ENCODE peak calls at places on chromosomes 4 and X, in seven cellular contexts. One of them, this sample, is unnamed.

GRCh38 chrX:49209434-49210251 is 9.7 kb upstream of the SYP start:
- DNase-seq in H9: peak
- DNase-seq in H1: no peak
- DNase-seq in trophoblast cell: no peak
- DNase-seq in neuronal stem cell: no peak
- DNase-seq in mesenchymal stem cell: no peak
- DNase-seq in IMR-90: no peak
- DNase-seq in this sample: peak

GRCh38 chr4:168880811-168881595 is 129.1 kb downstream of the CBR4 start:
- DNase-seq in H1: no peak
- DNase-seq in neuronal stem cell: no peak
- DNase-seq in H9: no peak
- DNase-seq in IMR-90: no peak
- DNase-seq in mesenchymal stem cell: peak
- DNase-seq in trophoblast cell: peak
- DNase-seq in this sample: no peak

GRCh38 chr4:7415927-7416686 is 18.6 kb downstream of the PSAPL1 start:
- DNase-seq in H1: no peak
- DNase-seq in IMR-90: no peak
- DNase-seq in trophoblast cell: no peak
- DNase-seq in neuronal stem cell: no peak
- DNase-seq in H9: peak
- DNase-seq in mesenchymal stem cell: no peak
- DNase-seq in this sample: no peak

GRCh38 chrX:24428518-24428917 is 36.6 kb upstream of the PDK3 start:
- DNase-seq in H1: no peak
- DNase-seq in H9: no peak
- DNase-seq in IMR-90: no peak
- DNase-seq in trophoblast cell: no peak
- DNase-seq in mesenchymal stem cell: no peak
- DNase-seq in neuronal stem cell: no peak
- DNase-seq in this sample: no peak

GRCh38 chr4:183118141-183118540 is 19.1 kb downstream of the WWC2 start:
- DNase-seq in IMR-90: no peak
- DNase-seq in neuronal stem cell: no peak
- DNase-seq in H1: no peak
- DNase-seq in mesenchymal stem cell: no peak
- DNase-seq in trophoblast cell: no peak
- DNase-seq in H9: no peak
- DNase-seq in this sample: no peak

GRCh38 chrX:149715468-149715867 is 3.6 kb downstream of the MAGEA11 start:
- DNase-seq in trophoblast cell: no peak
- DNase-seq in neuronal stem cell: no peak
- DNase-seq in H9: no peak
- DNase-seq in H1: no peak
- DNase-seq in IMR-90: no peak
- DNase-seq in mesenchymal stem cell: no peak
- DNase-seq in this sample: no peak

GRCh38 chr4:165656829-165657467 is 216.1 kb upstream of the TLL1 start:
- DNase-seq in mesenchymal stem cell: no peak
- DNase-seq in H9: no peak
- DNase-seq in IMR-90: no peak
- DNase-seq in H1: peak
- DNase-seq in neuronal stem cell: peak
- DNase-seq in trophoblast cell: no peak
- DNase-seq in this sample: no peak

GRCh38 chr4:180925800-180926199 is 1317.4 kb upstream of the TENM3 start:
- DNase-seq in trophoblast cell: peak
- DNase-seq in IMR-90: peak
- DNase-seq in H1: no peak
- DNase-seq in mesenchymal stem cell: no peak
- DNase-seq in H9: no peak
- DNase-seq in neuronal stem cell: no peak
- DNase-seq in this sample: no peak

GRCh38 chr4:15457401-15458201 is 12.1 kb upstream of the CC2D2A start:
- DNase-seq in trophoblast cell: peak
- DNase-seq in H9: no peak
- DNase-seq in IMR-90: peak
- DNase-seq in mesenchymal stem cell: peak
- DNase-seq in H1: no peak
- DNase-seq in neuronal stem cell: no peak
- DNase-seq in this sample: peak

GRCh38 chrX:77162777-77163176 is 284.4 kb upstream of the FGF16 start:
- DNase-seq in IMR-90: no peak
- DNase-seq in mesenchymal stem cell: no peak
- DNase-seq in H1: no peak
- DNase-seq in H9: no peak
- DNase-seq in trophoblast cell: no peak
- DNase-seq in neuronal stem cell: no peak
- DNase-seq in this sample: no peak
- H3K23ac ChIP-seq in IMR-90: no peak
- H3K23ac ChIP-seq in mesenchymal stem cell: no peak
- H3K23ac ChIP-seq in H1: no peak
- H3K23ac ChIP-seq in H9: no peak
- H3K23ac ChIP-seq in trophoblast cell: no peak
- H3K23ac ChIP-seq in neuronal stem cell: no peak
- H3K23ac ChIP-seq in this sample: no peak

DNA sequence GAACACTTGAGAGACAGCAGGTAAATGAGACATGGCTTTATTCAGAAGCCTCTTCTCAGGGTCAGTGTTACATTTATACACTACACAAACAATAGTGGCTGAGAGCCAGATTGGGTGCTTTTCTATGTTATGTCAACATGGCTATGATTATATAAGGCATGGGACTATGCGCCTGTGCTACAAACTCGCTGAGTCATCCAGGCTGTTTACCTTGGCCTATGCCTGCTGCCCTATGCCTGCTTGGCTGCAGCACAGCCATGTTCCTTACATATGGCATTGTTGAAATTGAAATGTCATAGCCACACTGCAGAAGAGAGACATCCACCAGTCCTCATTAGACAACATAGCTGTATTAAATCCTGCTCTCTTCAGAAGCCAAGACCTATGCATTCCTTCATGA is 236.3 kb upstream of the NWD2 start:
- DNase-seq in IMR-90: no peak
- DNase-seq in trophoblast cell: no peak
- DNase-seq in H1: no peak
- DNase-seq in neuronal stem cell: no peak
- DNase-seq in mesenchymal stem cell: no peak
- DNase-seq in H9: no peak
- DNase-seq in this sample: peak
- H3K23ac ChIP-seq in IMR-90: no peak
- H3K23ac ChIP-seq in trophoblast cell: no peak
- H3K23ac ChIP-seq in H1: no peak
- H3K23ac ChIP-seq in neuronal stem cell: no peak
- H3K23ac ChIP-seq in mesenchymal stem cell: no peak
- H3K23ac ChIP-seq in H9: no peak
- H3K23ac ChIP-seq in this sample: no peak

DNA sequence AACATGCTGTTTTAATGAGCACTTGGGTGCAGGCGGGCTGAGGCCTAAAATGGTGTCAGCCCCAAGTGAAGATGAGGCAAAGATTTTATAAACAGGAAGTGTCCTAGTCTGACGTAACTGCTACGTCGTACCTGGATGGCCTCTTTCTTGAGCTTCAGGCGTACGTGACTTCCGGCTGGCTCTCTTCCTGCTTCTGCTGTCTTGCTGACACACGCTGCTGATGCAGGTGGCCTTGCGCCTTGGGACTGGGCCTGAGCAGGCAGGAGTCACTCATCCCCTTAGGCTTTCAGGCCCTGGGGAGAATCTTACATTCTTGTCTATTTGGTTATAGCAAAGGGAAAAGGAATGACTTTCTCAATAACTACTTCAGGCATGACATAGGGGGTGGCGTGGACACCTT is 20.1 kb upstream of the ABRAXAS1 start:
- DNase-seq in H1: no peak
- DNase-seq in H9: no peak
- DNase-seq in trophoblast cell: peak
- DNase-seq in mesenchymal stem cell: no peak
- DNase-seq in IMR-90: no peak
- DNase-seq in neuronal stem cell: no peak
- DNase-seq in this sample: no peak
- H3K23ac ChIP-seq in H1: no peak
- H3K23ac ChIP-seq in H9: no peak
- H3K23ac ChIP-seq in trophoblast cell: no peak
- H3K23ac ChIP-seq in mesenchymal stem cell: no peak
- H3K23ac ChIP-seq in IMR-90: no peak
- H3K23ac ChIP-seq in neuronal stem cell: no peak
- H3K23ac ChIP-seq in this sample: no peak

DNA sequence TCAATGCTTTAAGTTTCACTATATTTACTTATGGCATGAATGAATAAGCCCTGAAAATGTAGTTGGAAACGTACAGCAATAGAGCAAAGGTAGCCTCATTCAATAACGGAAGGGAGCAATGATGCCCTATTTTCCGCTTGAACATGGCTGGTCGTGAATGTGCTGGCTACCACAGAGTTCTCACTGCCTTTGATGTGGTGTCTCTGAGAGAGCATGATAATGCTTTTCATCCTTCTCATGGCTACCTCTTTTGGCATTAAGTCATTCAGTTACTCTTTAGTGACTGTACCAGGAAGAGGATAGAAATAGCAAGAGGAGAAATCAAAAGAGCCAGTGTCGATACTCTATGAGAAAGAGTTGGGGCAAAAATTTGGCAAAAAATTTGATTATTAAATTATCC is 308.0 kb downstream of the PPP3CA start:
- DNase-seq in trophoblast cell: no peak
- DNase-seq in H1: no peak
- DNase-seq in neuronal stem cell: no peak
- DNase-seq in H9: no peak
- DNase-seq in mesenchymal stem cell: no peak
- DNase-seq in IMR-90: no peak
- DNase-seq in this sample: no peak
- H3K23ac ChIP-seq in trophoblast cell: no peak
- H3K23ac ChIP-seq in H1: no peak
- H3K23ac ChIP-seq in neuronal stem cell: no peak
- H3K23ac ChIP-seq in H9: no peak
- H3K23ac ChIP-seq in mesenchymal stem cell: no peak
- H3K23ac ChIP-seq in IMR-90: no peak
- H3K23ac ChIP-seq in this sample: no peak

This sample was measured in mesendoderm.